ENCODE peak calls at places on chromosomes 2 and 18, in eight cellular contexts. G is heart left ventricle, V is ovary, P is lower leg skin, F is HepG2, T is GM12891, K is Peyer's patch, B is uterus. D is an unnamed sample.

GRCh38 chr18:12841070-12841469 is 43.0 kb downstream of the PTPN2 start:
- DNase-seq in B (no peak), T (no peak), F (no peak), P (no peak), V (no peak), K (no peak), G (no peak), D (no peak)

GRCh38 chr18:47204908-47205522 is 28.9 kb upstream of the IER3IP1 start:
- DNase-seq in P (no peak), V (peak), K (peak), T (no peak), F (peak), G (peak), B (no peak), D (peak)

GRCh38 chr2:145284551-145284950 is 764.6 kb upstream of the ZEB2 start:
- DNase-seq in K (no peak), B (no peak), G (no peak), F (no peak), P (no peak), V (no peak), T (no peak), D (no peak)

GRCh38 chr18:48428494-48429177 is 19.5 kb upstream of the ZBTB7C start:
- DNase-seq in K (no peak), G (no peak), T (no peak), V (no peak), B (no peak), F (no peak), P (no peak), D (no peak)

GRCh38 chr2:7392076-7392787 is 475.0 kb downstream of the RNF144A start:
- DNase-seq in K (no peak), T (no peak), G (no peak), B (no peak), P (no peak), V (no peak), F (no peak), D (peak)

GRCh38 chr2:196389670-196390069 is 218.3 kb upstream of the STK17B start:
- DNase-seq in K (no peak), P (no peak), T (no peak), F (no peak), B (no peak), G (no peak), V (no peak), D (no peak)

GRCh38 chr2:99478632-99479031 is 11.2 kb downstream of the REV1 start:
- DNase-seq in K (no peak), B (no peak), G (no peak), P (no peak), T (no peak), F (no peak), V (no peak), D (no peak)

GRCh38 chr18:70373062-70373519 is 84.2 kb downstream of the SOCS6 start:
- DNase-seq in V (no peak), P (no peak), T (no peak), F (peak), B (no peak), G (no peak), K (peak), D (no peak)

GRCh38 chr2:40120021-40120420 is 331.9 kb downstream of the SLC8A1 start:
- DNase-seq in K (no peak), G (no peak), T (no peak), V (no peak), B (no peak), P (no peak), F (no peak), D (no peak)

DNA sequence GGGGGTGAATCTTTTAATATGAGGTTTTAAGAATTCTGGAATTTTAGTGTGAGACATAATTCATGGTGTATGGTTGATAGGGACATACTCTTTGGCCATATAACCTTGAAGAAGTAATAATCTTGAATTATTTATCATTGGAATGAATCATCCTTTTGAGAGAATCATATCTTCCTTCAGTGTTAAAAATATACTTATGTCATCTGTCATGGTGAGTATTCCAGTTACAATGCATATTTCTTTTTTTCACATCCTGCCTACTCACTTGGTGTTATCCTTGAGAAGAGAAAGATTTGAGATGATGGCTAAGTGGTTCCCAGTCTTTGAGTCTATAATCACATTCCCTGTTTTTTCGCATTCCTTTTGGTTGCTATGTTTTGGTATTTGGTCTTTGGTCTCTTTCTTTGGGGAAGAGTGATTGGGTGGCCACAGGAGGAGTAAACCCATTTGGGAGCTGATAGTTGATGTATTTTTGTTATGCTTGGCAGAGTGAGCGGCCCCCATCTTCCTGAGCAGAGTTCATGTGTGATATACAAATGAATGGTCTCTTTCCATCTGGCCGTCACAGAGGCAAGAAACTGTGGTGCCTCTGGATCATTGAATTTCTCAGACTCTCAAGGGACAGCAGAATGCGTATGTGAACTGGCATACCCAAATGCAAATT is 21.6 kb downstream of the ASAP2 start:
- DNase-seq in F (no peak), K (no peak), V (no peak), P (no peak), G (no peak), T (no peak), B (no peak), D (no peak)
- TF ChIP-seq POLR2A in F (no peak), K (no peak), V (no peak), P (no peak), G (no peak), T (no peak), B (no peak), D (no peak)

DNA sequence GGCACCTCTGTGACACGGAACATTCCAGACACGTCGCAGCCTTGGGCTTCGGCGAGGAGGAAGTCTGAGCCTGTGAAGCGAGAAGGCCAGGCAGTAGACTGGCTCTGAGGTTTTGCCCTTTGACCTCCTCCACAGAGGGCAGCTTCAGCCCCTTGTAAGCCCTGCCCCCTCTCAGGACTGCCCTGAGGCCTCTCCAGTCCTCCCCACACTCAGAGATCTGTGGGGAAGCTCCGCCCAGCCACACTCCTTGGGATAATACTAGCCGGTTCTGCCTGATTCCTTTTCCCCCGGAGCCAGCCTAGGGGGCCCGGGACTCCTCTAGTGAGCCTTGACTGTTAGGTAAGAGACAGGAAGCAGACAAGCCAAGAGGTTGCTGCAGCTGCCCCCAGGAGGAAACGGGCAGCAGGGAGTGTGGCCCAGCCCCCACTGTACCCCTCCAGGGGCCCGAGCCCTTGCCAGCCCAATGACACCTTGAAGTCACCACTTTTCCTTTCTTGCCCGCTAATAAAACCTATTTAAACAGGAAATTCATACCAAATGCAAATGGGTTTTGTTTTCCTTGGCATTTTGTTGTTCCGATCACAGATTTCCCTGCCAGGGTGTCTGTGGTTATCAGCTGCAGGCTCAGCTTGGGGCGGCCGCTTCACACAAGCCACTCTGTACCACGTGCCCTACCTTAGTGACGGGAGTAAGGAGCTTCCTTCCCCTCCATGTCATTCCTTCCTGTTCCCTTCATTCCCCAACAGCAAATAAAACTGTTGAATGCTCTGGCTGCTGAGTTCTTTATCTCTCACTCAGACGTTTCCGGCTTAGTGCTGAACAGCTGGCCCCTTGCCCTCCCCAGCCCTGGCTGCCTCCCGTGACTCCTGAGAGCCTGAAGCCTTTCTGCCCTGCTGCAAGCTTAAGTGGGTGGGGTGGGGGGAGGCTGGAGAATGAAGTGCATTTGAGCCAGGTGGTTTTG is 124.7 kb downstream of the CABLES1 start:
- DNase-seq in B (peak), T (no peak), V (peak), P (peak), F (peak), G (peak), K (peak), D (peak)
- TF ChIP-seq POLR2A in B (no peak), T (no peak), V (no peak), P (no peak), F (no peak), G (no peak), K (no peak), D (no peak)

DNA sequence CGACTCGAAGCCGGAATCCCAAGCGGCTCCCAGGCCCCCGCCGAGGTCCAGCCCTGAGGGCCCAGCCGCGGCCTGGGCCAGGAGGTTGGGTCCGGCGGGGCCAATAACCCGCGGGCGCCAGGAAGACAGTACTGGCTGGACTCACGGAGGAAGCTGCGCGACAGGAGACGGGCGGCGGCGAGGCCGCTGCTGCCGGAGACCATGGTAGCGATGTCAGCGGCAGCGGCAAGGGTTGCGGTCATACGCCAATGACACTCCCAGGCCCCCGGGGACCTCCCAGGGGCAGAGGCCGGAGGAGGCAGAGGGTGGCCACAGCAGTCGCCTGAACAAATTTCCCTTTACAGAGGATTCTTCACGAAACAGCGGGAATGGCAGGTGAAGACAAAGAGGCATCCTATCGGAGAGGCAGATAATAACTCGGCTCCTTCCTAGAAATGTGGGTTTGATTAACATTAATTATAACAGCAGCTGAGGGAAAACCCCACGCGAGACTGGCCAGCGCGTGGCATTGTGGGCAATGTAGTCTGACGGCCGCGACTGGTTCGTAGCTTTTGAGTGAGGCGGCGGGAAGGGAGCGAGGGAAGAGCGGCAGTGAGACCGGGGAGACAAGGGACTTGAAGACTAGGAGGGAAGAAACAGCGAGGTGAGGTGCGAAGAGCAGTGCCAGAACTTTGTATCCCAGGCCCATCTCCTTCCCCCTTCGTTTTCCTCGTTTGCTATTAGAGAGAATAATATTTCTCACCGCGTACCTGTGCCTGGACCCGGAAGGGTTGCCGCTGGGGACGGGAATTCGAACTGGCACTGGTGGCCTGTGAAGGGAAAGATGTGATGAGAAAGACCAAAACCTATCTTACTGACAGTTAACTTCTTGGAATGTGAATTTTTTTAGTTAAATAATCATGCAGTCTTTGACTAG is at the start of gene SUCLG1:
- DNase-seq in V (peak), K (peak), T (peak), P (peak), G (peak), F (peak), B (peak), D (peak)
- TF ChIP-seq POLR2A in V (peak), K (peak), T (peak), P (no peak), G (peak), F (peak), B (peak), D (peak)

GRCh38 chr2:172985139-172985874 is 90.3 kb upstream of the MAP3K20 start:
- DNase-seq in G (peak), T (no peak), P (no peak), V (no peak), K (no peak), B (no peak), F (no peak), D (no peak)
- TF ChIP-seq POLR2A in G (no peak), T (no peak), P (no peak), V (no peak), K (no peak), B (no peak), F (no peak), D (no peak)

D was measured in erythroblast.